ENCODE peak calls at places on chromosomes 16 and 17, in eight cellular contexts. A, Z, Y, V, X, H, U and C are unnamed samples.

GRCh38 chr16:50227665-50228064 is 38.7 kb upstream of the ADCY7 start:
- DNase-seq in A (no peak), Z (no peak), Y (no peak), V (no peak), X (no peak), H (no peak), U (no peak), C (no peak)

GRCh38 chr17:57541472-57542394 is 203.4 kb downstream of the CCDC182 start:
- DNase-seq in A (no peak), Z (peak; percentile 86), Y (no peak), V (no peak), X (peak; percentile 98), H (no peak), U (no peak), C (no peak)

GRCh38 chr17:68623811-68624210 is 22.6 kb upstream of the FAM20A start:
- DNase-seq in A (no peak), Z (no peak), Y (no peak), V (no peak), X (no peak), H (no peak), U (no peak), C (no peak)

GRCh38 chr17:59368218-59368857 is 36.9 kb downstream of the YPEL2 start:
- DNase-seq in A (no peak), Z (no peak), Y (no peak), V (no peak), X (no peak), H (no peak), U (no peak), C (no peak)

GRCh38 chr17:30379303-30380105 is 777 bp downstream of the CPD start:
- DNase-seq in A (peak; percentile 46), Z (peak; percentile 79), Y (no peak), V (peak; percentile 60), X (no peak), H (peak; percentile 11), U (no peak), C (peak; percentile 62)

GRCh38 chr17:29674270-29674669 is 51.6 kb upstream of the CORO6 start:
- DNase-seq in A (no peak), Z (no peak), Y (no peak), V (no peak), X (no peak), H (no peak), U (no peak), C (no peak)

GRCh38 chr16:4263504-4264436 is 9.1 kb downstream of the TFAP4 start:
- DNase-seq in A (no peak), Z (peak; percentile 87), Y (peak; percentile 82), V (peak; percentile 49), X (no peak), H (no peak), U (no peak), C (peak; percentile 92)

GRCh38 chr17:61453563-61453962 is 1.3 kb downstream of the TBX4 start:
- DNase-seq in A (no peak), Z (no peak), Y (no peak), V (no peak), X (no peak), H (peak; percentile 46), U (no peak), C (no peak)

GRCh38 chr17:80898706-80899105 is 92.9 kb upstream of the CHMP6 start:
- DNase-seq in A (no peak), Z (no peak), Y (no peak), V (no peak), X (no peak), H (peak; percentile 38), U (no peak), C (no peak)

GRCh38 chr16:55832788-55833583 is at the start of gene CES1:
- DNase-seq in A (no peak), Z (peak; percentile 87), Y (no peak), V (peak; percentile 97), X (no peak), H (no peak), U (no peak), C (peak; percentile 92)

GRCh38 chr17:74832421-74832820 is 27.3 kb downstream of the GRIN2C start:
- DNase-seq in A (no peak), Z (no peak), Y (no peak), V (no peak), X (no peak), H (no peak), U (no peak), C (no peak)

GRCh38 chr16:87149051-87149450 is 168.1 kb downstream of the C16orf95 start:
- DNase-seq in A (no peak), Z (no peak), Y (peak; percentile 28), V (no peak), X (no peak), H (no peak), U (no peak), C (no peak)

GRCh38 chr16:89924298-89924924 is 1.3 kb downstream of the TUBB3 start:
- DNase-seq in A (peak; percentile 25), Z (peak; percentile 79), Y (no peak), V (no peak), X (no peak), H (peak; percentile 44), U (no peak), C (no peak)

GRCh38 chr17:62931101-62931500 is 34.9 kb upstream of the TANC2 start:
- DNase-seq in A (no peak), Z (no peak), Y (no peak), V (no peak), X (no peak), H (peak; percentile 10), U (no peak), C (no peak)

GRCh38 chr17:45009676-45010467 is 41.6 kb downstream of the DCAKD start:
- DNase-seq in A (no peak), Z (no peak), Y (no peak), V (no peak), X (no peak), H (no peak), U (no peak), C (no peak)

GRCh38 chr17:21522755-21523154 is 146.6 kb downstream of the KCNJ12 start:
- DNase-seq in A (no peak), Z (no peak), Y (no peak), V (no peak), X (no peak), H (no peak), U (no peak), C (no peak)

GRCh38 chr17:17724307-17724921 is 43.2 kb downstream of the RAI1 start:
- DNase-seq in A (peak; percentile 44), Z (no peak), Y (no peak), V (no peak), X (peak; percentile 68), H (no peak), U (no peak), C (peak; percentile 63)

GRCh38 chr17:45919136-45919535 is 24.8 kb downstream of the MAPT start:
- DNase-seq in A (no peak), Z (no peak), Y (no peak), V (no peak), X (no peak), H (no peak), U (no peak), C (no peak)

GRCh38 chr16:62041401-62041800 is 5.2 kb upstream of the CDH8 start:
- DNase-seq in A (no peak), Z (no peak), Y (peak; percentile 10), V (no peak), X (no peak), H (peak; percentile 61), U (no peak), C (no peak)

GRCh38 chr17:58176200-58176599 is 9.4 kb downstream of the OR4D2 start:
- DNase-seq in A (no peak), Z (no peak), Y (no peak), V (no peak), X (no peak), H (peak; percentile 33), U (no peak), C (no peak)

GRCh38 chr17:82212331-82213250 is at the start of gene CCDC57:
- DNase-seq in A (peak; percentile 84), Z (peak; percentile 93), Y (peak; percentile 53), V (peak; percentile 85), X (peak; percentile 80), H (peak; percentile 74), U (peak; percentile 49), C (peak; percentile 91)

GRCh38 chr16:970379-970765 is 412 bp downstream of the LMF1 start:
- DNase-seq in A (no peak), Z (no peak), Y (no peak), V (no peak), X (peak; percentile 33), H (peak; percentile 2), U (no peak), C (no peak)

GRCh38 chr17:46175891-46176290 is 17.3 kb downstream of the KANSL1 start:
- DNase-seq in A (no peak), Z (no peak), Y (no peak), V (no peak), X (no peak), H (peak; percentile 40), U (no peak), C (no peak)

GRCh38 chr17:52465407-52465806 is 306.9 kb upstream of the CA10 start:
- DNase-seq in A (no peak), Z (no peak), Y (no peak), V (no peak), X (no peak), H (no peak), U (no peak), C (no peak)

GRCh38 chr16:89827383-89828198 is 684 bp upstream of the SPIRE2 start:
- DNase-seq in A (no peak), Z (no peak), Y (no peak), V (peak; percentile 86), X (peak; percentile 42), H (peak; percentile 51), U (no peak), C (peak; percentile 72)